ENCODE peak calls at places on chromosomes 5 and 9, in seven cellular contexts. C is colonic mucosa, J is K562, I is fibroblast of lung, G is gastrocnemius medialis, Q is sigmoid colon, K is adrenal gland. P is an unnamed sample. For H3K4me1, the result is how much of the 10 kb centered on the place peaks cover.

GRCh38 chr9:14433841-14434511 is 120.0 kb upstream of the NFIB start:
- DNase-seq in J (peak), I (peak), C (no peak), G (no peak), K (peak), Q (no peak), P (peak)

GRCh38 chr5:113047234-113047633 is 70.6 kb downstream of the DCP2 start:
- DNase-seq in K (peak), C (no peak), J (peak), Q (no peak), I (no peak), G (no peak), P (no peak)

GRCh38 chr5:31638286-31638685 is 645 bp upstream of the PDZD2 start:
- DNase-seq in K (peak), Q (peak), J (no peak), G (no peak), C (no peak), I (no peak), P (peak)

GRCh38 chr5:85375525-85375924 is 990.8 kb upstream of the EDIL3 start:
- DNase-seq in Q (no peak), J (no peak), K (no peak), I (no peak), G (no peak), C (no peak), P (no peak)

GRCh38 chr5:55742778-55743177 is 4.9 kb downstream of the DDX4 start:
- DNase-seq in C (no peak), G (no peak), K (no peak), I (no peak), J (no peak), Q (no peak), P (peak)

GRCh38 chr5:14669415-14669814 is 4.9 kb downstream of the OTULIN start:
- DNase-seq in C (no peak), Q (no peak), J (no peak), K (no peak), G (no peak), I (no peak), P (no peak)

GRCh38 chr5:146427619-146427997 is 19.5 kb upstream of the TCERG1 start:
- DNase-seq in C (no peak), K (no peak), J (no peak), G (no peak), Q (no peak), I (no peak), P (no peak)

GRCh38 chr9:70442328-70442848 is 27.9 kb upstream of the KLF9 start:
- DNase-seq in G (no peak), I (no peak), J (no peak), K (no peak), C (no peak), Q (no peak), P (no peak)

GRCh38 chr5:79750611-79751510 is 61.2 kb downstream of the CMYA5 start:
- DNase-seq in J (no peak), C (no peak), K (no peak), Q (no peak), G (no peak), I (no peak), P (no peak)

GRCh38 chr9:134152488-134152887 is 11.9 kb downstream of the RNU6ATAC start:
- DNase-seq in K (no peak), C (no peak), Q (no peak), I (no peak), J (no peak), G (no peak), P (no peak)

GRCh38 chr9:38232895-38233294 is 159.6 kb upstream of the ALDH1B1 start:
- DNase-seq in I (no peak), G (no peak), K (no peak), J (no peak), Q (no peak), C (no peak), P (no peak)

GRCh38 chr5:146813748-146814147 is 64.8 kb downstream of the PPP2R2B start:
- DNase-seq in I (no peak), G (no peak), C (no peak), Q (no peak), K (no peak), J (no peak), P (no peak)

GRCh38 chr5:173686950-173687349 is 70.5 kb upstream of the BOD1 start:
- DNase-seq in K (no peak), Q (no peak), I (no peak), C (no peak), J (no peak), G (no peak), P (no peak)

GRCh38 chr5:1315709-1316587 is 21.1 kb upstream of the TERT start:
- DNase-seq in J (peak), C (peak), I (peak), Q (peak), K (no peak), G (peak), P (peak)

GRCh38 chr9:95086564-95086955 is 230.9 kb downstream of the FANCC start:
- DNase-seq in G (no peak), C (no peak), Q (no peak), J (no peak), I (no peak), K (no peak), P (no peak)
- H3K4me1 ChIP-seq in G (half or more), C (under half), Q (under half), J (under half), I (under half), K (under half), P (half or more)

DNA sequence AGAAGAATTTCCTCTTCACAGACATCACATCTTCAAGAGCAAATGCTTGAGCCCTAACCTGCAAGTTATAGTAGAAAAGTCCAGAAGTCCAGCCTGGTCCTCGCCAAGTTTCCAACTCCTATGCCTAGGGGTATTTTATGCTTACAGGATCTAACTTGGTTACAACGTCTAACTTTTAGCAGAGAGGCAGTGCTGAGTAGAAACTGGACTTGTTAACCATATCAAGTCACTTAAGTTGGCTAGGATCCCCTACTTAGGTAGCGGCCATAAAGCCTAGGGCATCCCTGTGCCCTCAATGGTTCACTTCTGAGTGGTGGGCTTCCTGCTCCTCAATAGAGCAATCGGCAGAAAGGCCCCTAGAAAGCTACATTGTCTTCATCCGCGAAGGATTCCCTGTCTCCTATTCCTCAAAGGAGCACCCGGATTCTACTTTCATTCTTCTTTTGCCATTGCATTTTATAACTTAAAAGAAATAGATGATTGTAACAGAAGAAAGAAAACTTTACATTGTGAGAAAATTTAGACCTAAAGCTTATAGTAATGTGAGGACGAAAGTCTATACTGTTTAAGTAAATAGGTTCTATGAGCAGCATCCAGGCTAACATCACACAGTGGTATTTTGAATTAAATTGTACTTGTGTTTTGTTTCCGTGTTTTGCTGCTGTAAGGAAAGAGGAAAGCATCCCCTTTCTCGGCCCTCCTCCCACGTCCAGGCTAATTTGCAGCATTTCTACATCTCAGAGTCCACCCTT is 1.3 kb upstream of the MTAP start:
- DNase-seq in G (no peak), C (no peak), Q (no peak), I (no peak), J (no peak), K (no peak), P (no peak)
- TF ChIP-seq CTCF in G (no peak), C (no peak), Q (no peak), I (no peak), J (no peak), K (no peak), P (no peak)

GRCh38 chr9:21968331-21969010 is 25.7 kb downstream of the CDKN2A start:
- DNase-seq in I (no peak), K (no peak), G (no peak), J (no peak), Q (no peak), C (no peak), P (no peak)
- H3K4me1 ChIP-seq in I (under half), K (under half), G (under half), J (under half), Q (under half), C (under half), P (under half)

GRCh38 chr5:141345327-141345726 is 1.7 kb downstream of the PCDHGA3 start:
- DNase-seq in I (no peak), J (no peak), K (no peak), Q (no peak), G (no peak), C (no peak), P (no peak)
- TF ChIP-seq CTCF in I (no peak), J (no peak), K (no peak), Q (no peak), G (no peak), C (no peak), P (no peak)